ENCODE peak calls at places on chromosome 6, in seven cellular contexts. One of them, this sample, is unnamed.

GRCh38 chr6:20605581-20605980 is 71.3 kb downstream of the CDKAL1 start:
- DNase-seq in kidney tubule cell: peak
- DNase-seq in heart right ventricle: no peak
- DNase-seq in GM23338: no peak
- DNase-seq in iPS DF 19.7: no peak
- DNase-seq in effector CD4-positive, alpha-beta T cell: no peak
- DNase-seq in AG09319: peak
- DNase-seq in this sample: no peak

GRCh38 chr6:80282913-80283554 is 176.6 kb downstream of the BCKDHB start:
- DNase-seq in iPS DF 19.7: no peak
- DNase-seq in effector CD4-positive, alpha-beta T cell: no peak
- DNase-seq in AG09319: no peak
- DNase-seq in GM23338: no peak
- DNase-seq in heart right ventricle: no peak
- DNase-seq in kidney tubule cell: no peak
- DNase-seq in this sample: peak

GRCh38 chr6:3825331-3825831 is 23.8 kb upstream of the FAM50B start:
- DNase-seq in iPS DF 19.7: no peak
- DNase-seq in heart right ventricle: peak
- DNase-seq in effector CD4-positive, alpha-beta T cell: no peak
- DNase-seq in AG09319: no peak
- DNase-seq in kidney tubule cell: peak
- DNase-seq in GM23338: peak
- DNase-seq in this sample: no peak

GRCh38 chr6:52405243-52405642 is 14.9 kb upstream of the EFHC1 start:
- DNase-seq in GM23338: no peak
- DNase-seq in iPS DF 19.7: no peak
- DNase-seq in heart right ventricle: no peak
- DNase-seq in effector CD4-positive, alpha-beta T cell: no peak
- DNase-seq in AG09319: no peak
- DNase-seq in kidney tubule cell: no peak
- DNase-seq in this sample: no peak

GRCh38 chr6:36024154-36024760 is at the start of gene SLC26A8:
- DNase-seq in AG09319: no peak
- DNase-seq in kidney tubule cell: no peak
- DNase-seq in GM23338: peak
- DNase-seq in heart right ventricle: no peak
- DNase-seq in iPS DF 19.7: no peak
- DNase-seq in effector CD4-positive, alpha-beta T cell: no peak
- DNase-seq in this sample: no peak

GRCh38 chr6:145875496-145876244 is 61.1 kb upstream of the FBXO30 start:
- DNase-seq in iPS DF 19.7: no peak
- DNase-seq in GM23338: no peak
- DNase-seq in AG09319: no peak
- DNase-seq in kidney tubule cell: no peak
- DNase-seq in effector CD4-positive, alpha-beta T cell: no peak
- DNase-seq in heart right ventricle: no peak
- DNase-seq in this sample: no peak

GRCh38 chr6:37049990-37050853 is 44.8 kb downstream of the FGD2 start:
- DNase-seq in effector CD4-positive, alpha-beta T cell: peak
- DNase-seq in AG09319: no peak
- DNase-seq in kidney tubule cell: no peak
- DNase-seq in GM23338: no peak
- DNase-seq in iPS DF 19.7: no peak
- DNase-seq in heart right ventricle: peak
- DNase-seq in this sample: no peak

GRCh38 chr6:52420668-52421358 is 671 bp downstream of the EFHC1 start:
- DNase-seq in AG09319: no peak
- DNase-seq in effector CD4-positive, alpha-beta T cell: no peak
- DNase-seq in GM23338: peak
- DNase-seq in kidney tubule cell: peak
- DNase-seq in heart right ventricle: no peak
- DNase-seq in iPS DF 19.7: no peak
- DNase-seq in this sample: no peak

This sample was measured in smooth muscle cell of the brain vasculature.